ENCODE peak calls at places on chromosomes 11 and 22, in eight cellular contexts. W, X, T, B, L, Y, K and S are unnamed samples.

GRCh38 chr11:73760066-73760679 is 701 bp downstream of the RAB6A start:
- DNase-seq in Y (no peak), W (peak; percentile 27), T (no peak), L (no peak), K (no peak), X (no peak), B (peak; percentile 48), S (peak; percentile 25)

GRCh38 chr22:31610611-31611010 is 51.4 kb downstream of the PISD start:
- DNase-seq in T (no peak), X (no peak), W (no peak), B (no peak), Y (no peak), K (peak; percentile 30), L (no peak), S (no peak)

GRCh38 chr11:10669258-10670033 is 24.1 kb downstream of the IRAG1 start:
- DNase-seq in Y (peak; percentile 79), X (no peak), B (peak; percentile 29), L (no peak), K (no peak), T (no peak), W (peak; percentile 56), S (no peak)

GRCh38 chr11:36081274-36081945 is 137.5 kb downstream of the LDLRAD3 start:
- DNase-seq in L (no peak), K (no peak), X (no peak), Y (no peak), W (no peak), T (no peak), B (no peak), S (no peak)

GRCh38 chr22:37105154-37105553 is 4.4 kb downstream of the TMPRSS6 start:
- DNase-seq in T (no peak), W (no peak), K (no peak), L (no peak), Y (no peak), X (no peak), B (no peak), S (no peak)

GRCh38 chr22:31692186-31692886 is 30.3 kb upstream of the PISD start:
- DNase-seq in K (no peak), W (peak; percentile 60), X (no peak), L (no peak), B (no peak), Y (peak; percentile 5), T (no peak), S (no peak)

GRCh38 chr11:12088047-12088481 is 22.3 kb upstream of the MICAL2 start:
- DNase-seq in K (no peak), B (peak; percentile 82), T (no peak), L (no peak), W (peak; percentile 58), X (peak; percentile 14), Y (peak; percentile 59), S (peak; percentile 55)

GRCh38 chr11:12149672-12150225 is 39.4 kb downstream of the MICAL2 start:
- DNase-seq in K (no peak), L (no peak), X (no peak), T (no peak), B (no peak), Y (no peak), W (no peak), S (no peak)

GRCh38 chr22:37211075-37211852 is 1.0 kb downstream of the SSTR3 start:
- DNase-seq in K (no peak), X (no peak), T (no peak), B (no peak), L (no peak), Y (no peak), W (no peak), S (no peak)

GRCh38 chr11:58776891-58777451 is 45.2 kb upstream of the GLYAT start:
- DNase-seq in B (no peak), W (no peak), T (no peak), L (no peak), Y (no peak), X (no peak), K (no peak), S (no peak)

GRCh38 chr11:122032317-122032716 is 83.7 kb downstream of the BLID start:
- DNase-seq in X (no peak), W (no peak), L (no peak), K (no peak), T (no peak), Y (peak; percentile 56), B (no peak), S (no peak)

GRCh38 chr11:782264-783174 is 5.2 kb upstream of the GATD1 start:
- DNase-seq in Y (no peak), L (no peak), W (no peak), T (no peak), X (no peak), K (no peak), B (no peak), S (no peak)

GRCh38 chr11:3865388-3866193 is 10.1 kb downstream of the STIM1 start:
- DNase-seq in L (peak; percentile 63), Y (no peak), B (no peak), K (no peak), T (no peak), W (no peak), X (no peak), S (no peak)

GRCh38 chr11:111908639-111909305 is 2.8 kb downstream of the CRYAB start:
- DNase-seq in Y (no peak), L (no peak), K (peak; percentile 59), B (no peak), X (no peak), T (no peak), W (no peak), S (no peak)

GRCh38 chr22:45235101-45235777 is 5.5 kb downstream of the KIAA0930 start:
- DNase-seq in Y (no peak), W (no peak), L (peak; percentile 83), K (peak; percentile 72), X (no peak), B (no peak), T (no peak), S (no peak)

GRCh38 chr11:77730789-77731188 is 89.7 kb downstream of the RSF1 start:
- DNase-seq in K (no peak), B (no peak), Y (no peak), T (no peak), X (no peak), L (no peak), W (no peak), S (no peak)

GRCh38 chr11:124583827-124584226 is 14.0 kb downstream of the OR8A1 start:
- DNase-seq in X (no peak), L (no peak), K (no peak), B (no peak), T (no peak), W (no peak), Y (no peak), S (no peak)

GRCh38 chr11:326592-326841 is 5.9 kb upstream of the IFITM3 start:
- DNase-seq in X (no peak), K (no peak), Y (no peak), W (no peak), T (no peak), B (no peak), L (no peak), S (no peak)

GRCh38 chr22:49699928-49700498 is 127.7 kb downstream of the BRD1 start:
- DNase-seq in L (no peak), B (no peak), K (no peak), Y (no peak), X (no peak), T (no peak), W (no peak), S (no peak)

GRCh38 chr22:44523981-44524759 is 26.1 kb upstream of the RTL6 start:
- DNase-seq in T (no peak), B (no peak), X (no peak), Y (peak; percentile 59), L (no peak), K (no peak), W (no peak), S (no peak)

GRCh38 chr22:24141586-24141985 is 39.7 kb upstream of the SUSD2 start:
- DNase-seq in W (no peak), X (no peak), L (no peak), T (no peak), B (no peak), K (no peak), Y (no peak), S (no peak)

GRCh38 chr11:74493816-74494630 is 499 bp upstream of the LIPT2 start:
- DNase-seq in T (no peak), K (no peak), X (no peak), L (no peak), W (peak; percentile 23), B (peak; percentile 33), Y (no peak), S (peak; percentile 29)

GRCh38 chr11:94588366-94588952 is 21.3 kb downstream of the PIWIL4 start:
- DNase-seq in K (no peak), Y (no peak), X (no peak), T (no peak), W (no peak), L (no peak), B (no peak), S (peak; percentile 21)

GRCh38 chr11:45282070-45282469 is 4.1 kb downstream of the SYT13 start:
- DNase-seq in B (no peak), X (no peak), T (no peak), Y (no peak), L (no peak), W (peak; percentile 56), K (no peak), S (peak; percentile 27)

GRCh38 chr11:113974741-113975470 is at the start of gene HTR3A:
- DNase-seq in X (no peak), L (no peak), W (peak; percentile 78), B (no peak), K (no peak), Y (no peak), T (no peak), S (peak; percentile 87)

GRCh38 chr11:16917941-16918340 is 96.3 kb downstream of the PLEKHA7 start:
- DNase-seq in Y (no peak), W (no peak), T (no peak), L (no peak), X (no peak), K (no peak), B (no peak), S (peak; percentile 26)

GRCh38 chr11:20084921-20085814 is 75.1 kb downstream of the DBX1 start:
- DNase-seq in B (no peak), K (no peak), W (no peak), X (no peak), L (no peak), T (no peak), Y (no peak), S (no peak)

GRCh38 chr22:30868663-30869385 is 99.8 kb downstream of the MORC2 start:
- DNase-seq in Y (no peak), X (no peak), L (no peak), W (no peak), K (peak; percentile 89), T (no peak), B (no peak), S (no peak)

GRCh38 chr22:50599816-50600454 is 658 bp upstream of the MAPK8IP2 start:
- DNase-seq in X (no peak), K (peak; percentile 88), L (no peak), Y (no peak), W (no peak), B (no peak), T (no peak), S (peak; percentile 75)

GRCh38 chr11:250740-251299 is 14.0 kb downstream of the PSMD13 start:
- DNase-seq in X (no peak), Y (no peak), L (peak; percentile 82), W (no peak), B (peak; percentile 63), T (peak; percentile 68), K (no peak), S (peak; percentile 58)

GRCh38 chr22:37484115-37485005 is 1.8 kb downstream of the MFNG start:
- DNase-seq in X (no peak), L (peak; percentile 77), W (no peak), Y (no peak), B (no peak), K (no peak), T (peak; percentile 44), S (no peak)

GRCh38 chr11:61023086-61024035 is 51.9 kb downstream of the CD6 start:
- DNase-seq in Y (no peak), X (no peak), W (no peak), T (no peak), K (no peak), B (no peak), L (no peak), S (no peak)

GRCh38 chr11:110713469-110713776 is 1.2 kb upstream of the ARHGAP20 start:
- DNase-seq in X (no peak), T (no peak), Y (no peak), K (peak; percentile 57), L (no peak), B (no peak), W (no peak), S (no peak)

GRCh38 chr22:30324008-30324730 is 2.6 kb downstream of the TBC1D10A start:
- DNase-seq in B (no peak), T (no peak), W (no peak), X (no peak), Y (no peak), L (no peak), K (peak; percentile 64), S (no peak)